ENCODE peak calls at places on chromosomes 5 and 9, in ten cellular contexts. L is tibial nerve, H is uterus, I is endothelial cell of umbilical vein, T is SK-N-SH, Z is PC-3, S is adrenal gland, D is hepatocyte, Q is PC-9, V is IMR-90. E is an unnamed sample. For H3K36me3, the result is how much of the 10 kb centered on the place peaks cover.

GRCh38 chr9:127698985-127699670 is 7.7 kb upstream of the CFAP157 start:
- DNase-seq in L (peak), H (peak), I (peak), T (peak), Z (no peak), S (peak), D (peak), Q (peak), V (peak), E (peak)

GRCh38 chr9:132163457-132163875 is 1.6 kb downstream of the NTNG2 start:
- DNase-seq in L (no peak), H (no peak), I (peak), T (peak), Z (no peak), S (no peak), D (peak), Q (no peak), V (peak), E (no peak)

GRCh38 chr5:29005386-29005785 is 1967.0 kb upstream of the CDH9 start:
- DNase-seq in L (no peak), H (no peak), I (no peak), T (peak), Z (peak), S (no peak), D (peak), Q (no peak), V (no peak), E (no peak)

GRCh38 chr5:166961938-166962337 is 1329.5 kb upstream of the WWC1 start:
- DNase-seq in L (no peak), H (no peak), I (no peak), T (no peak), Z (no peak), S (no peak), D (no peak), Q (no peak), V (no peak), E (no peak)

GRCh38 chr9:109977521-109977920 is 197.5 kb downstream of the PALM2AKAP2 start:
- DNase-seq in L (no peak), H (no peak), I (no peak), T (no peak), Z (no peak), S (no peak), D (no peak), Q (no peak), V (no peak), E (no peak)

GRCh38 chr9:110939053-110939452 is 99.2 kb downstream of the LPAR1 start:
- DNase-seq in L (no peak), H (no peak), I (no peak), T (no peak), Z (peak), S (no peak), D (no peak), Q (no peak), V (no peak), E (no peak)

GRCh38 chr9:131608469-131609115 is 63.3 kb downstream of the PRRT1B start:
- DNase-seq in L (peak), H (peak), I (peak), T (no peak), Z (peak), S (peak), D (peak), Q (peak), V (peak), E (peak)

GRCh38 chr5:132283423-132284043 is 10.7 kb upstream of the SLC22A4 start:
- DNase-seq in L (no peak), H (peak), I (peak), T (peak), Z (peak), S (peak), D (no peak), Q (no peak), V (peak), E (peak)

GRCh38 chr5:124289122-124289521 is 457.3 kb downstream of the ZNF608 start:
- DNase-seq in L (no peak), H (no peak), I (no peak), T (peak), Z (no peak), S (peak), D (no peak), Q (no peak), V (no peak), E (peak)

GRCh38 chr5:40071870-40072269 is 607.8 kb upstream of the PTGER4 start:
- DNase-seq in L (no peak), H (no peak), I (peak), T (no peak), Z (peak), S (no peak), D (no peak), Q (no peak), V (peak), E (no peak)

GRCh38 chr9:36854034-36854433 is 180.0 kb downstream of the PAX5 start:
- DNase-seq in L (no peak), H (no peak), I (no peak), T (no peak), Z (no peak), S (no peak), D (no peak), Q (no peak), V (no peak), E (no peak)

GRCh38 chr9:113482991-113483675 is 19.6 kb downstream of the RGS3 start:
- DNase-seq in L (no peak), H (no peak), I (no peak), T (no peak), Z (no peak), S (no peak), D (no peak), Q (no peak), V (no peak), E (no peak)

GRCh38 chr9:134396258-134396742 is 70.0 kb downstream of the RXRA start:
- DNase-seq in L (no peak), H (no peak), I (no peak), T (no peak), Z (no peak), S (no peak), D (no peak), Q (no peak), V (no peak), E (peak)

GRCh38 chr9:137379761-137380161 is 43.2 kb downstream of the EXD3 start:
- DNase-seq in L (no peak), H (no peak), I (no peak), T (no peak), Z (no peak), S (peak), D (no peak), Q (no peak), V (no peak), E (no peak)

GRCh38 chr9:137381501-137382443 is 41.2 kb downstream of the EXD3 start:
- DNase-seq in L (no peak), H (no peak), I (no peak), T (peak), Z (no peak), S (peak), D (no peak), Q (no peak), V (no peak), E (no peak)

GRCh38 chr9:137382444-137382727 is 40.6 kb downstream of the EXD3 start:
- DNase-seq in L (no peak), H (no peak), I (no peak), T (no peak), Z (no peak), S (no peak), D (no peak), Q (no peak), V (no peak), E (no peak)

GRCh38 chr9:137380171-137380570 is 42.8 kb downstream of the EXD3 start:
- DNase-seq in L (no peak), H (no peak), I (no peak), T (peak), Z (no peak), S (no peak), D (no peak), Q (no peak), V (no peak), E (no peak)

GRCh38 chr9:137380606-137381005 is 42.4 kb downstream of the EXD3 start:
- DNase-seq in L (no peak), H (no peak), I (no peak), T (peak), Z (no peak), S (peak), D (no peak), Q (no peak), V (no peak), E (no peak)
- H3K36me3 ChIP-seq in L (under half), H (under half), I (under half), T (under half), Z (under half), S (under half), D (under half), Q (under half), V (under half), E (under half)

GRCh38 chr9:96026655-96027213 is 151.2 kb downstream of the ERCC6L2 start:
- DNase-seq in L (no peak), H (no peak), I (no peak), T (no peak), Z (no peak), S (no peak), D (no peak), Q (no peak), V (no peak), E (no peak)

GRCh38 chr9:96027271-96028131 is 152.0 kb downstream of the ERCC6L2 start:
- DNase-seq in L (no peak), H (no peak), I (peak), T (peak), Z (no peak), S (no peak), D (peak), Q (no peak), V (no peak), E (peak)

GRCh38 chr9:96022445-96023031 is 147.0 kb downstream of the ERCC6L2 start:
- DNase-seq in L (no peak), H (no peak), I (no peak), T (peak), Z (no peak), S (no peak), D (no peak), Q (no peak), V (no peak), E (peak)

GRCh38 chr9:96029722-96030515 is 154.4 kb downstream of the ERCC6L2 start:
- DNase-seq in L (no peak), H (no peak), I (no peak), T (no peak), Z (no peak), S (no peak), D (no peak), Q (no peak), V (no peak), E (no peak)

DNA sequence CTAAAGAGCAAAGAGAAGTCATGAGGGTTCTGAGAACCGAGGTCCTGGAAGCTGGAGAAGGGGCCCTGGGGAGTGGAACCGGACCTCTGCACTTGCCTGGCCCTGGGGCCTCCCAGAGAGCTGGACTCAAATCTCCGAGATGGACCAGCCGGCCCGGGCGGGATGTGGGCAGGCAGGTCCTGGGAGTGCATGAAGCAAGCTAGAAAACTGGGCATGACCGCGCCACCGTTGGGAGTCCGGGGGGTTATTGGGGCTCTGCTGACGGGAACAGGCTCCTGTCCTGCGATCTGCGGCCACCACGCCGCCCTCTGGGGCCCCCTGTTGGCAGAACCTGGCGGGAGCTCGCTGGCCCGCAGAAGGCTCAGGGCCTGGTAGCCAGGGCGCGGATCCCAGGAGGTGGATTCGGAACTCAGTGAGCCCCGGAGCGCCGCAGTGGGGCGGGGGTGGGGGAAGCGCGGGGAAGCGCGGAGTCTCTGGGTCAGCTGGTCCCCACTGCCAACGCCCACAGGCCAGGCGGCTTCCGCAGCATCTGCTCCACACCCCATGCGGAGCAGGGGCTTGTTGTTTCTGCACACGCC is 150.6 kb downstream of the ERCC6L2 start:
- DNase-seq in L (no peak), H (no peak), I (no peak), T (peak), Z (no peak), S (no peak), D (peak), Q (no peak), V (no peak), E (peak)
- TF ChIP-seq CTCF in L (no peak), H (no peak), I (peak), T (no peak), Z (no peak), S (no peak), D (peak), Q (no peak), V (no peak), E (peak)

DNA sequence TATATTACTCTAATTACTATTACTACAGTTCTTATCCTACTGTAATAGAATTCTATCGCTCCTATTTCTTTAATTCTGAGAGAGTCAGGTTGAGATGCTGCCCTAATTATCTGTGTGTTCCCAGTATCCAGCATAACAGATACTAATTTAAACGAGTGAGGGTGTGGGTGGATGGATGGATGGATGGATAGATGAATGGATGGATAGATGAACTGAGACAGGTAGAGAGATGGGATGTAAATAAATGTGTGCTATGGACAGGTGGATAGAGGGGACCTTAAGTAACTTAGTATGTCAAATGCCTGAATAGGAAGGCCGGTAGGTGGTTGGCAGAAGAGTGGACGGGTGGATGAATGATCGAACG is 143.6 kb upstream of the ADRA1B start:
- DNase-seq in L (no peak), H (no peak), I (no peak), T (no peak), Z (no peak), S (no peak), D (no peak), Q (no peak), V (no peak), E (no peak)
- H3K36me3 ChIP-seq in L (under half), H (under half), I (under half), T (under half), Z (under half), S (under half), D (under half), Q (under half), V (under half), E (under half)

GRCh38 chr5:65663804-65664521 is 39.1 kb downstream of the SHLD3 start:
- DNase-seq in L (no peak), H (no peak), I (peak), T (peak), Z (peak), S (no peak), D (peak), Q (no peak), V (peak), E (no peak)
- TF ChIP-seq CTCF in L (peak), H (peak), I (peak), T (peak), Z (peak), S (no peak), D (peak), Q (peak), V (peak), E (peak)

DNA sequence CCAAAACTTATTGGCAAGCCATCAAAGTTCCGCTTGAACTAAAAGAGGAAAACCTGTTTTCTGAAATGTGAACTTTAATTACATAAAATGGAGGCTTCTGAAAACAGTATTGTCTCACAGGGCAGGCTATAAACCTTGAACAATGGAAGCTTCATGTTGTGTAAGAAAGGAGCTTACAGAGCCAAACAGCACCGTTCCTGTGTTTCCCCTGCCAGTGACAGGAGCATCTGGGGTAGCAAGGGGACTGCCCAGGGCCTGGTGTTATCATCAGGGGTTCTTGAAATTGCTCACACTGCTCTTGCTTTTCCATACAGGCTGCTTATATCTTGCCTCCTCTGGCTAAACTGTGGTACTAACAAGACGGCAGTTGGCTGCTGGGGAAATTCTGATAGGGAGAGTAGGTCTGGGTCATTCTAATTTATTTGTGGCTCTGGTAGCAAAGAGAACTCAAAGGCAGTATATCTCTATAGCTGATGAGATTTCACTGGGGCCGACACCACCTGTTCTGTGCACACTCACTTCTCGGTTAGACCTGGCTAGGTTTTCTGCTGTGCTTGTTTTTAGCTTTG is 40.4 kb downstream of the BASP1 start:
- DNase-seq in L (no peak), H (no peak), I (peak), T (no peak), Z (peak), S (no peak), D (no peak), Q (no peak), V (peak), E (no peak)
- H3K36me3 ChIP-seq in L (under half), H (under half), I (under half), T (under half), Z (under half), S (under half), D (under half), Q (under half), V (under half), E (under half)

DNA sequence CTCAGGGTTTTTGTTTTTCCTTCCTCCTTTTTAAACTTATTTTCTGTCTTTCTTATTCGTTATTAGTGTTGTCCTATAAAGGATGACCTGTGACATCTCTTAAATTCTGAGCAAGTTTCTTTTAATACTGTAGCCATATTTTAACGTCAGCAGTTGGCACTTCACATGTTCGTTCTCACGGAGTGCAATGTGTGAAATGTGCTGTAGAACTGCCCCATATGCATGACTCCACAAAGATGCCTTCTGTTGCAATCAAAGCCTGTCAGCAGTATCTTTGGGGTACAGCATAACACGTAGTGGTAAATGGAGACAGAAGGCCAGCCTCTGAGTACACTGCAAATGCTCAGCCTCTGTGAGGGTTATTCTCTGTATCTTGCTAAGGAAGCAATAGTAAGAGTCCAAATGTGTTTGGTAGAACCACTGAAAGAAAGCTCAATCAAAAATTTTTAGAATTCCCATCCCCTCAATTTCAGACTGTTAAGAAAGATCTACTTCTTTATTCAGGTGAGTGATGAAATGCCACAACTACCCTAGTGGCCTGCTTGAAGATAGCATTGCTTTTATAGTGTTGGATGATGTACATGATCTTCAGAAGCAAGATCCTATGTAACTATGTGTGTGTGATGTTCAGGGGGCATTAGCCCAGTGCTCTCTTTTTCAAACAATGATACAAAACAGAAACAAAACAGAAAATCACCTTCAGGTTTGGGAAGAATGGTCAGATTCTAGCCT is 277.7 kb downstream of the TMEM167A start:
- DNase-seq in L (no peak), H (no peak), I (no peak), T (no peak), Z (no peak), S (no peak), D (no peak), Q (no peak), V (no peak), E (no peak)
- TF ChIP-seq CTCF in L (no peak), H (no peak), I (no peak), T (no peak), Z (peak), S (no peak), D (no peak), Q (no peak), V (no peak), E (no peak)

E was measured in heart right ventricle.